ENCODE peak calls at places on chromosomes 3 and 15, in nine cellular contexts. L is activated T-cell treated with anti-CD3 and anti-CD28 coated beads, Interleukin-2, amount 50 U/mL, for 72 hours; V is NCI-H187 treated with DMSO at 0.1 percent for 48 hours; N is stomach; P is stimulated activated CD8-positive, alpha-beta memory T cell treated with anti-CD3 and anti-CD28 coated beads, Interleukin-2, amount 100 ng/mL, for 1 hour; B is DMS53; W is thoracic aorta; D is right cardiac atrium; T is left lobe of liver. Z is an unnamed sample.

GRCh38 chr3:40265181-40265580 is 44.3 kb upstream of the EIF1B start:
- DNase-seq in V (no peak), D (no peak), W (no peak), B (no peak), N (no peak), T (no peak), P (no peak), L (no peak), Z (no peak)

GRCh38 chr15:19899021-19899824 is 642.4 kb downstream of the GOLGA6L6 start:
- DNase-seq in W (no peak), V (no peak), B (no peak), T (no peak), N (no peak), L (no peak), P (no peak), D (peak; percentile 37), Z (peak; percentile 7)

GRCh38 chr3:13346481-13347389 is 73.4 kb downstream of the NUP210 start:
- DNase-seq in P (peak; percentile 39), V (peak; percentile 27), W (no peak), B (no peak), N (peak; percentile 29), L (peak; percentile 74), D (no peak), T (no peak), Z (no peak)

GRCh38 chr15:82804575-82804949 is 1.3 kb downstream of the FSD2 start:
- DNase-seq in N (no peak), T (no peak), B (no peak), W (no peak), V (no peak), P (no peak), D (no peak), L (no peak), Z (no peak)

GRCh38 chr3:159082514-159082913 is 280.7 kb downstream of the MFSD1 start:
- DNase-seq in L (no peak), V (no peak), T (no peak), D (no peak), B (peak; percentile 31), P (no peak), W (no peak), N (no peak), Z (no peak)

GRCh38 chr3:76824658-76825310 is 215.1 kb upstream of the ROBO2 start:
- DNase-seq in L (no peak), D (no peak), B (peak; percentile 0), T (no peak), V (no peak), P (no peak), W (no peak), N (no peak), Z (no peak)

GRCh38 chr15:89081878-89082277 is 6.4 kb upstream of the ABHD2 start:
- DNase-seq in N (no peak), D (no peak), T (no peak), V (no peak), L (no peak), P (no peak), B (no peak), W (no peak), Z (no peak)

GRCh38 chr3:133136114-133137041 is 98.2 kb downstream of the TMEM108 start:
- DNase-seq in L (no peak), V (no peak), P (no peak), W (no peak), D (no peak), N (no peak), B (peak; percentile 85), T (no peak), Z (no peak)

GRCh38 chr15:59689626-59690236 is 611 bp upstream of the BNIP2 start:
- DNase-seq in V (peak; percentile 9), W (peak; percentile 81), P (peak; percentile 5), L (peak; percentile 65), B (peak; percentile 88), T (peak; percentile 92), N (peak; percentile 88), D (peak; percentile 93), Z (peak; percentile 77)

GRCh38 chr3:130900959-130901358 is 7.1 kb downstream of the ATP2C1 start:
- DNase-seq in V (no peak), T (no peak), L (no peak), B (no peak), N (no peak), D (no peak), P (no peak), W (no peak), Z (no peak)

GRCh38 chr3:94525039-94525438 is 462.2 kb downstream of the NSUN3 start:
- DNase-seq in L (no peak), V (no peak), N (no peak), B (peak; percentile 86), P (no peak), D (peak; percentile 39), W (no peak), T (peak; percentile 59), Z (peak; percentile 50)

Z was measured in ovary.